ENCODE peak calls at places on chromosomes 12 and 14, in ten cellular contexts. One of them, this sample, is unnamed.

GRCh38 chr14:68468437-68469207 is 324.2 kb downstream of the ZFP36L1 start:
- DNase-seq in brain microvascular endothelial cell: peak
- DNase-seq in endothelial cell of umbilical vein: peak
- DNase-seq in psoas muscle: no peak
- DNase-seq in CD4-positive, alpha-beta memory T cell: no peak
- DNase-seq in pancreas: no peak
- DNase-seq in HepG2: no peak
- DNase-seq in fibroblast of mammary gland: peak
- DNase-seq in gastrocnemius medialis: no peak
- DNase-seq in H7: no peak
- DNase-seq in this sample: no peak

GRCh38 chr12:130873825-130874224 is 2.0 kb downstream of the RAN start:
- DNase-seq in brain microvascular endothelial cell: no peak
- DNase-seq in endothelial cell of umbilical vein: no peak
- DNase-seq in psoas muscle: no peak
- DNase-seq in CD4-positive, alpha-beta memory T cell: no peak
- DNase-seq in pancreas: no peak
- DNase-seq in HepG2: no peak
- DNase-seq in fibroblast of mammary gland: peak
- DNase-seq in gastrocnemius medialis: no peak
- DNase-seq in H7: no peak
- DNase-seq in this sample: no peak

GRCh38 chr12:113655479-113655878 is 183.8 kb upstream of the LHX5 start:
- DNase-seq in brain microvascular endothelial cell: no peak
- DNase-seq in endothelial cell of umbilical vein: no peak
- DNase-seq in psoas muscle: no peak
- DNase-seq in CD4-positive, alpha-beta memory T cell: no peak
- DNase-seq in pancreas: no peak
- DNase-seq in HepG2: no peak
- DNase-seq in fibroblast of mammary gland: no peak
- DNase-seq in gastrocnemius medialis: no peak
- DNase-seq in H7: no peak
- DNase-seq in this sample: no peak

GRCh38 chr12:66692986-66693385 is 14.1 kb upstream of the GRIP1 start:
- DNase-seq in brain microvascular endothelial cell: no peak
- DNase-seq in endothelial cell of umbilical vein: no peak
- DNase-seq in psoas muscle: no peak
- DNase-seq in CD4-positive, alpha-beta memory T cell: no peak
- DNase-seq in pancreas: no peak
- DNase-seq in HepG2: no peak
- DNase-seq in fibroblast of mammary gland: no peak
- DNase-seq in gastrocnemius medialis: no peak
- DNase-seq in H7: no peak
- DNase-seq in this sample: no peak

GRCh38 chr12:49662998-49663843 is 39.9 kb downstream of the PRPF40B start:
- DNase-seq in brain microvascular endothelial cell: peak
- DNase-seq in endothelial cell of umbilical vein: peak
- DNase-seq in psoas muscle: peak
- DNase-seq in CD4-positive, alpha-beta memory T cell: peak
- DNase-seq in pancreas: no peak
- DNase-seq in HepG2: peak
- DNase-seq in fibroblast of mammary gland: peak
- DNase-seq in gastrocnemius medialis: peak
- DNase-seq in H7: peak
- DNase-seq in this sample: no peak

GRCh38 chr14:55103005-55103640 is 25.9 kb upstream of the LGALS3 start:
- DNase-seq in brain microvascular endothelial cell: peak
- DNase-seq in endothelial cell of umbilical vein: peak
- DNase-seq in psoas muscle: peak
- DNase-seq in CD4-positive, alpha-beta memory T cell: peak
- DNase-seq in pancreas: no peak
- DNase-seq in HepG2: peak
- DNase-seq in fibroblast of mammary gland: peak
- DNase-seq in gastrocnemius medialis: peak
- DNase-seq in H7: peak
- DNase-seq in this sample: peak

GRCh38 chr12:93990832-93991748 is 157.3 kb upstream of the PLXNC1 start:
- DNase-seq in brain microvascular endothelial cell: peak
- DNase-seq in endothelial cell of umbilical vein: no peak
- DNase-seq in psoas muscle: peak
- DNase-seq in CD4-positive, alpha-beta memory T cell: no peak
- DNase-seq in pancreas: no peak
- DNase-seq in HepG2: peak
- DNase-seq in fibroblast of mammary gland: peak
- DNase-seq in gastrocnemius medialis: peak
- DNase-seq in H7: peak
- DNase-seq in this sample: peak

GRCh38 chr12:14810953-14811483 is 3.0 kb downstream of the SMCO3 start:
- DNase-seq in brain microvascular endothelial cell: peak
- DNase-seq in endothelial cell of umbilical vein: peak
- DNase-seq in psoas muscle: no peak
- DNase-seq in CD4-positive, alpha-beta memory T cell: no peak
- DNase-seq in pancreas: no peak
- DNase-seq in HepG2: peak
- DNase-seq in fibroblast of mammary gland: no peak
- DNase-seq in gastrocnemius medialis: no peak
- DNase-seq in H7: peak
- DNase-seq in this sample: peak

GRCh38 chr12:26428420-26428819 is 233.0 kb downstream of the SSPN start:
- DNase-seq in brain microvascular endothelial cell: no peak
- DNase-seq in endothelial cell of umbilical vein: no peak
- DNase-seq in psoas muscle: no peak
- DNase-seq in CD4-positive, alpha-beta memory T cell: no peak
- DNase-seq in pancreas: no peak
- DNase-seq in HepG2: no peak
- DNase-seq in fibroblast of mammary gland: no peak
- DNase-seq in gastrocnemius medialis: no peak
- DNase-seq in H7: no peak
- DNase-seq in this sample: no peak

GRCh38 chr12:111203969-111204368 is 164.9 kb downstream of the PHETA1 start:
- DNase-seq in brain microvascular endothelial cell: no peak
- DNase-seq in endothelial cell of umbilical vein: no peak
- DNase-seq in psoas muscle: no peak
- DNase-seq in CD4-positive, alpha-beta memory T cell: no peak
- DNase-seq in pancreas: no peak
- DNase-seq in HepG2: no peak
- DNase-seq in fibroblast of mammary gland: no peak
- DNase-seq in gastrocnemius medialis: no peak
- DNase-seq in H7: no peak
- DNase-seq in this sample: no peak

GRCh38 chr12:5204831-5205230 is 161.2 kb downstream of the KCNA5 start:
- DNase-seq in brain microvascular endothelial cell: no peak
- DNase-seq in endothelial cell of umbilical vein: no peak
- DNase-seq in psoas muscle: no peak
- DNase-seq in CD4-positive, alpha-beta memory T cell: no peak
- DNase-seq in pancreas: no peak
- DNase-seq in HepG2: no peak
- DNase-seq in fibroblast of mammary gland: no peak
- DNase-seq in gastrocnemius medialis: no peak
- DNase-seq in H7: peak
- DNase-seq in this sample: no peak
- H3K4me3 ChIP-seq in brain microvascular endothelial cell: no peak
- H3K4me3 ChIP-seq in endothelial cell of umbilical vein: no peak
- H3K4me3 ChIP-seq in psoas muscle: no peak
- H3K4me3 ChIP-seq in CD4-positive, alpha-beta memory T cell: no peak
- H3K4me3 ChIP-seq in pancreas: no peak
- H3K4me3 ChIP-seq in HepG2: no peak
- H3K4me3 ChIP-seq in fibroblast of mammary gland: no peak
- H3K4me3 ChIP-seq in gastrocnemius medialis: no peak
- H3K4me3 ChIP-seq in H7: no peak
- H3K4me3 ChIP-seq in this sample: no peak

DNA sequence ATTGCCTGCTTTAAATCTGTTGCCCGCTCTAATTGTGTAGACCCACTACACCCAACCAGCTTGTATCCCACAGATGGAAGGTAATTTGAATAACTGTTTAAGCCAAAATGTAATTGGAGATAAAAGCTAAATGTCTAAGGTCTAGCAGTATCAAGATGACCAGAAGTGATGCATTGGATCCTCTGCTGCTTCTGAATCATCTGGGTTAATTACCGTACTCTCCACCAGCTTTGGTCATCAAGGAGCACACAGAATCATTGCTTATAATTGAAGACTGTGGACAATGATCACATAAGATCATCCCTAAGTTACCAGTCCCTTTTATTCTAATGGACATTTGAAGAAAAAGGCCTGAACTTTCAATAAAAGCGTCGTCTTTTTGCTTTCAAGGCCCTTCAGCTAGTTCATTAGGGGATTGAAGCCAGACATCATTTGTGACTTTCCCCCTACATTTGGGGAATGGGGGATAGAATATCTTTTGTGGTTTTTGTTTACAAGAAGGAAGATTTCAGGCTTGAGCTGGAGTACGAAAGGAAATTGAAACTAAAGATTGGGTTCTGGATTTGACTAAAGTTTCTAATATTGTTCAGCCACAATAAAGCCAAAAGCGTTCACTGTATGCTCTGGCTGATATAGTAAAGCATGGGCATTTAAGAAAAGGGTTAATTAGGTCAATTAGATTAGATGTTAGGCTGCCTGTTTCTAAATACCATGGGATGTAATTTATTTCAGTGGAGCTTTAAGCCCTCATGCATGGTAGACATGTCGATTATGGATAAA is 123.2 kb downstream of the CHST11 start:
- DNase-seq in brain microvascular endothelial cell: no peak
- DNase-seq in endothelial cell of umbilical vein: no peak
- DNase-seq in psoas muscle: no peak
- DNase-seq in CD4-positive, alpha-beta memory T cell: no peak
- DNase-seq in pancreas: no peak
- DNase-seq in HepG2: no peak
- DNase-seq in fibroblast of mammary gland: peak
- DNase-seq in gastrocnemius medialis: no peak
- DNase-seq in H7: no peak
- DNase-seq in this sample: no peak
- H3K4me3 ChIP-seq in brain microvascular endothelial cell: no peak
- H3K4me3 ChIP-seq in endothelial cell of umbilical vein: no peak
- H3K4me3 ChIP-seq in psoas muscle: no peak
- H3K4me3 ChIP-seq in CD4-positive, alpha-beta memory T cell: no peak
- H3K4me3 ChIP-seq in pancreas: no peak
- H3K4me3 ChIP-seq in HepG2: no peak
- H3K4me3 ChIP-seq in fibroblast of mammary gland: no peak
- H3K4me3 ChIP-seq in gastrocnemius medialis: no peak
- H3K4me3 ChIP-seq in H7: no peak
- H3K4me3 ChIP-seq in this sample: no peak

GRCh38 chr14:50871914-50872732 is at the start of gene ABHD12B:
- DNase-seq in brain microvascular endothelial cell: no peak
- DNase-seq in endothelial cell of umbilical vein: no peak
- DNase-seq in psoas muscle: peak
- DNase-seq in CD4-positive, alpha-beta memory T cell: no peak
- DNase-seq in pancreas: no peak
- DNase-seq in HepG2: no peak
- DNase-seq in fibroblast of mammary gland: no peak
- DNase-seq in gastrocnemius medialis: no peak
- DNase-seq in H7: peak
- DNase-seq in this sample: no peak
- H3K4me3 ChIP-seq in brain microvascular endothelial cell: peak
- H3K4me3 ChIP-seq in endothelial cell of umbilical vein: peak
- H3K4me3 ChIP-seq in psoas muscle: peak
- H3K4me3 ChIP-seq in CD4-positive, alpha-beta memory T cell: no peak
- H3K4me3 ChIP-seq in pancreas: no peak
- H3K4me3 ChIP-seq in HepG2: no peak
- H3K4me3 ChIP-seq in fibroblast of mammary gland: no peak
- H3K4me3 ChIP-seq in gastrocnemius medialis: no peak
- H3K4me3 ChIP-seq in H7: peak
- H3K4me3 ChIP-seq in this sample: no peak

GRCh38 chr14:91280129-91280528 is 35.6 kb upstream of the GPR68 start:
- DNase-seq in brain microvascular endothelial cell: no peak
- DNase-seq in endothelial cell of umbilical vein: no peak
- DNase-seq in psoas muscle: no peak
- DNase-seq in CD4-positive, alpha-beta memory T cell: no peak
- DNase-seq in pancreas: no peak
- DNase-seq in HepG2: no peak
- DNase-seq in fibroblast of mammary gland: no peak
- DNase-seq in gastrocnemius medialis: no peak
- DNase-seq in H7: no peak
- DNase-seq in this sample: no peak
- H3K4me3 ChIP-seq in brain microvascular endothelial cell: no peak
- H3K4me3 ChIP-seq in endothelial cell of umbilical vein: no peak
- H3K4me3 ChIP-seq in psoas muscle: no peak
- H3K4me3 ChIP-seq in CD4-positive, alpha-beta memory T cell: no peak
- H3K4me3 ChIP-seq in pancreas: no peak
- H3K4me3 ChIP-seq in HepG2: no peak
- H3K4me3 ChIP-seq in fibroblast of mammary gland: no peak
- H3K4me3 ChIP-seq in gastrocnemius medialis: no peak
- H3K4me3 ChIP-seq in H7: no peak
- H3K4me3 ChIP-seq in this sample: no peak

This sample was measured in Caco-2.